ENCODE peak calls at places on chromosomes 3 and 15, in five cellular contexts. U is A549, F is WTC11, Q is K562, S is HepG2. E is an unnamed sample.

GRCh38 chr3:126433496-126434263 is 39.0 kb downstream of the CFAP100 start:
- DNase-seq in U (no peak), F (no peak), Q (no peak), S (no peak), E (no peak)

GRCh38 chr15:67827561-67828378 is 2.5 kb downstream of the SKOR1 start:
- DNase-seq in U (no peak), F (peak; percentile 46), Q (no peak), S (no peak), E (no peak)

GRCh38 chr3:118946449-118946848 is 88.2 kb downstream of the IGSF11 start:
- DNase-seq in U (no peak), F (no peak), Q (no peak), S (no peak), E (no peak)

GRCh38 chr3:94904275-94904674 is 841.4 kb downstream of the NSUN3 start:
- DNase-seq in U (no peak), F (no peak), Q (no peak), S (no peak), E (no peak)

GRCh38 chr3:4799266-4800256 is 179.7 kb upstream of the BHLHE40 start:
- DNase-seq in U (no peak), F (no peak), Q (no peak), S (no peak), E (no peak)

GRCh38 chr3:85737846-85738245 is 779.1 kb downstream of the CADM2 start:
- DNase-seq in U (no peak), F (no peak), Q (no peak), S (no peak), E (no peak)

GRCh38 chr3:169662215-169663070 is 1.1 kb downstream of the MECOM start:
- DNase-seq in U (peak; percentile 53), F (peak; percentile 90), Q (peak; percentile 77), S (peak; percentile 66), E (no peak)

GRCh38 chr3:33146791-33147445 is 33.1 kb downstream of the CRTAP start:
- DNase-seq in U (no peak), F (no peak), Q (no peak), S (no peak), E (no peak)

GRCh38 chr3:38165722-38166387 is 518 bp downstream of the OXSR1 start:
- DNase-seq in U (peak; percentile 61), F (no peak), Q (peak; percentile 77), S (peak; percentile 31), E (no peak)

GRCh38 chr15:45891766-45892165 is 256.9 kb downstream of the SQOR start:
- DNase-seq in U (no peak), F (no peak), Q (no peak), S (no peak), E (no peak)

GRCh38 chr15:40952301-40952900 is 870 bp upstream of the CHAC1 start:
- DNase-seq in U (no peak), F (no peak), Q (no peak), S (no peak), E (no peak)

GRCh38 chr15:96431787-96432186 is 101.3 kb downstream of the NR2F2 start:
- DNase-seq in U (no peak), F (no peak), Q (no peak), S (no peak), E (no peak)

GRCh38 chr15:63933522-63933921 is 99.8 kb upstream of the HERC1 start:
- DNase-seq in U (no peak), F (no peak), Q (peak; percentile 50), S (no peak), E (no peak)

GRCh38 chr3:194556086-194557056 is 69.6 kb upstream of the ATP13A3 start:
- DNase-seq in U (no peak), F (no peak), Q (peak; percentile 65), S (peak; percentile 30), E (no peak)

GRCh38 chr3:69110941-69111546 is 11.4 kb downstream of the LMOD3 start:
- DNase-seq in U (no peak), F (no peak), Q (no peak), S (no peak), E (no peak)

GRCh38 chr15:67799801-67800205 is 25.5 kb upstream of the SKOR1 start:
- DNase-seq in U (no peak), F (no peak), Q (peak; percentile 77), S (no peak), E (no peak)

GRCh38 chr15:25725758-25726157 is 137.4 kb downstream of the ATP10A start:
- DNase-seq in U (no peak), F (no peak), Q (no peak), S (no peak), E (no peak)

GRCh38 chr3:52402706-52403270 is 42.1 kb downstream of the SEMA3G start:
- DNase-seq in U (no peak), F (no peak), Q (no peak), S (no peak), E (no peak)

GRCh38 chr3:190261740-190262139 is 60.5 kb downstream of the CLDN1 start:
- DNase-seq in U (no peak), F (no peak), Q (no peak), S (no peak), E (no peak)

GRCh38 chr3:190265126-190265525 is 57.1 kb downstream of the CLDN1 start:
- DNase-seq in U (no peak), F (no peak), Q (no peak), S (no peak), E (no peak)

GRCh38 chr3:190260301-190260700 is 61.9 kb downstream of the CLDN1 start:
- DNase-seq in U (no peak), F (no peak), Q (no peak), S (no peak), E (no peak)

GRCh38 chr3:190258634-190259033 is 63.6 kb downstream of the CLDN1 start:
- DNase-seq in U (no peak), F (peak; percentile 14), Q (peak; percentile 0), S (peak; percentile 63), E (no peak)

DNA sequence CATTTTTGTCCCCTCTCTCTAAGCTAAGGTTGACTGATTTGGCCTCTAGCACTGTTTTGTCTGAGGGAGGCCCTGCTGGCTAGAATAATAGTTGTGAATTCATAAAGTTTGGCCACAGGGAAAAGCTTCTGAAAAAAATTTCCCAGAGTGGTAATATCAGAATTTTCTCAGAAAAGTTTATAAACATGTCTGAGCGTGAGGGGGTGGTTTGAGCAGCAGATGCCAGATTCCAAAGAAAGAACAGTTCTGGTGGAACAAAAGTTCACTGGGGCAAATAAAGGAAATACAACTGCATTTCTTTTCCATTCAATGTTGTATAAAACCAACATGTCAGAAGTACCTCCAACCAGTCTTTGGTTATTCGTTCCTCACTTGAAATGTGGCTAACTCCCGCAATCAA is 61.2 kb downstream of the CLDN1 start:
- DNase-seq in U (no peak), F (no peak), Q (no peak), S (no peak), E (no peak)
- TF ChIP-seq ESRRA in U (no peak), F (no peak), Q (no peak), S (no peak), E (no peak)

GRCh38 chr3:62723636-62724217 is 151.5 kb downstream of the CADPS start:
- DNase-seq in U (no peak), F (peak; percentile 34), Q (no peak), S (no peak), E (no peak)

GRCh38 chr3:62722344-62722743 is 152.9 kb downstream of the CADPS start:
- DNase-seq in U (no peak), F (no peak), Q (no peak), S (no peak), E (no peak)

GRCh38 chr3:62727576-62727975 is 147.6 kb downstream of the CADPS start:
- DNase-seq in U (no peak), F (no peak), Q (no peak), S (no peak), E (no peak)

GRCh38 chr3:62724503-62724902 is 150.7 kb downstream of the CADPS start:
- DNase-seq in U (no peak), F (no peak), Q (no peak), S (no peak), E (no peak)

GRCh38 chr3:62723171-62723570 is 152.0 kb downstream of the CADPS start:
- DNase-seq in U (no peak), F (no peak), Q (no peak), S (no peak), E (no peak)
- TF ChIP-seq ESRRA in U (no peak), F (no peak), Q (no peak), S (no peak), E (no peak)

DNA sequence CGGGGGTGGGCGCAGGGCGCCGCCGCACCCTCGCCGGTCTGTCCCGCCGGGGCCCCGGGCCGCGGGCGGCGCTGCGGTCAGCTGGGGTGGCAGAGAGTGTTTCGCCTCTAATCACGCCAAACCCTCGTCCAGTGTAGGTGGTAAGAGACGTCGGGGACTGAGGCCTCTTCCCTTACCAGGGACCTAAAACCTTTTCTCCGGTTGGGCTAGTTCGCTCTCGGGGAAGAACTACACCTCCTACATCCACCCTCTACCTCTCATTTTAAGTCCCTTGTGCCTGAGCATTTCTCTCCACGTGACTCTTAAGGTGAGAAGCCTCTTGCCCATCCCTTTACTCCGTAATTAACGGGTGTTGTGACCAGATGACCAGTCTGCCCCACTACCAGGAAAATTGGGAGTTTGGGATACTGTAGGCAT is 517 bp downstream of the TMEM42 start:
- DNase-seq in U (no peak), F (no peak), Q (no peak), S (peak; percentile 9), E (no peak)
- TF ChIP-seq ESRRA in U (no peak), F (no peak), Q (no peak), S (no peak), E (no peak)

GRCh38 chr15:87846746-87847145 is 409.8 kb downstream of the NTRK3 start:
- DNase-seq in U (no peak), F (no peak), Q (no peak), S (no peak), E (no peak)
- TF ChIP-seq ESRRA in U (no peak), F (no peak), Q (no peak), S (no peak), E (no peak)

GRCh38 chr15:35753486-35753885 is 207.5 kb upstream of the DPH6 start:
- DNase-seq in U (no peak), F (no peak), Q (no peak), S (no peak), E (no peak)
- TF ChIP-seq ESRRA in U (no peak), F (no peak), Q (no peak), S (no peak), E (no peak)

DNA sequence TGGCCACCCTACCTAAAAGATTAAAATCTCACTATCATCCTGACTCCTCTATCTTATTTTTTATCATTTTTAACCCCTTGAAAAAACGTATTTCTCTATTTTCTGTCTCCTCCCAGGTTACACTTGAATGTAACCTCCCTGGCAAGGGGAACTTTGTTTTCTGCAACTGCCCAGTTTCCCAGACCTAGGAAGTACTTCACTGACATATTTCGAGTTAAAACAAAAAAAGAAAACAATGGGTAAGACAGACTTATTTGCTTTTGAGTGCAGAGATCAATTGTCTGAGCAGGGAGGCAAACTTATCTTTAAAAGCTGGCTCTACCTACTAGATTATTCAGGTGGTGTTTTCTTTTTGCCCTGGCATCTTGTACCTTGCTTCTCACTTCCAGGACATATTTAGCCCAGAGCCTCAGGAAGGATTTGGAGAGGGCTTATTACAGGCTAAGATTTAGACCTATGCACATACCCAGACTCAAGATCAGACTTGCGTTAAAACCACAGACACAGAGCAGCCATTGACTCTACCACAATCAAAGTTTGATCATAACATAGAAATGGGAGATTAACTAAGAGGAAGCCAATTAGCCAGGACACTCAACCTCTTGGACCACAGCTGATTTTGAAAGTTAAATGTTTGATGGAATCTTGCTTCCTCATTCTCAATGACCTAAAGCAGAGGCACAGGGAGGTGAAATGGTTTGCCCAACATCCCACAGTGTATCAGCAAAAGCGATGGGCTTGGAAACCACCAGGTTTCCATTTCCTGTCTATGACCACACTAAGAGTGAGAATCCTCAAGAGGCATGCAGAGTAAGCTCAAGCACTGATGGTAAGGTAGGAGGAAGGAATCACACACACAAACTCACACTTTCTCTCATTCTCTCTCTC is 169.5 kb upstream of the THBS1 start:
- DNase-seq in U (no peak), F (no peak), Q (no peak), S (no peak), E (peak; percentile 78)
- TF ChIP-seq ESRRA in U (no peak), F (no peak), Q (no peak), S (no peak), E (no peak)